ENCODE peak calls at places on chromosomes 5 and 9, in nine cellular contexts. One of them, this sample, is unnamed.

GRCh38 chr5:54004697-54005096 is 305.7 kb downstream of the ARL15 start:
- DNase-seq in activated CD4-positive, alpha-beta memory T cell treated with anti-CD3 and anti-CD28 coated beads, Interleukin-2, amount 10 ng/mL, durations not matched to agents 7 days and 5 days: no peak
- DNase-seq in CD8-positive, alpha-beta T cell: no peak
- DNase-seq in AG08395: no peak
- DNase-seq in EL: no peak
- DNase-seq in GM12865: no peak
- DNase-seq in mucosa of descending colon: no peak
- DNase-seq in stimulated activated naive CD8-positive, alpha-beta T cell treated with anti-CD3 and anti-CD28 coated beads, Interleukin-15, amount 100 ng/mL, for 72 hours: no peak
- DNase-seq in Right ventricle myocardium superior: no peak
- DNase-seq in this sample: no peak

GRCh38 chr5:148306446-148306845 is 5.8 kb upstream of the SPINK7 start:
- DNase-seq in activated CD4-positive, alpha-beta memory T cell treated with anti-CD3 and anti-CD28 coated beads, Interleukin-2, amount 10 ng/mL, durations not matched to agents 7 days and 5 days: no peak
- DNase-seq in CD8-positive, alpha-beta T cell: no peak
- DNase-seq in AG08395: no peak
- DNase-seq in EL: no peak
- DNase-seq in GM12865: no peak
- DNase-seq in mucosa of descending colon: no peak
- DNase-seq in stimulated activated naive CD8-positive, alpha-beta T cell treated with anti-CD3 and anti-CD28 coated beads, Interleukin-15, amount 100 ng/mL, for 72 hours: no peak
- DNase-seq in Right ventricle myocardium superior: no peak
- DNase-seq in this sample: no peak

GRCh38 chr5:10111575-10111974 is 138.1 kb downstream of the ATPSCKMT start:
- DNase-seq in activated CD4-positive, alpha-beta memory T cell treated with anti-CD3 and anti-CD28 coated beads, Interleukin-2, amount 10 ng/mL, durations not matched to agents 7 days and 5 days: no peak
- DNase-seq in CD8-positive, alpha-beta T cell: no peak
- DNase-seq in AG08395: peak; percentile 83
- DNase-seq in EL: peak; percentile 57
- DNase-seq in GM12865: no peak
- DNase-seq in mucosa of descending colon: no peak
- DNase-seq in stimulated activated naive CD8-positive, alpha-beta T cell treated with anti-CD3 and anti-CD28 coated beads, Interleukin-15, amount 100 ng/mL, for 72 hours: no peak
- DNase-seq in Right ventricle myocardium superior: no peak
- DNase-seq in this sample: peak; percentile 41

GRCh38 chr9:116837038-116837998 is 150.2 kb downstream of the TRIM32 start:
- DNase-seq in activated CD4-positive, alpha-beta memory T cell treated with anti-CD3 and anti-CD28 coated beads, Interleukin-2, amount 10 ng/mL, durations not matched to agents 7 days and 5 days: no peak
- DNase-seq in CD8-positive, alpha-beta T cell: no peak
- DNase-seq in AG08395: no peak
- DNase-seq in EL: no peak
- DNase-seq in GM12865: no peak
- DNase-seq in mucosa of descending colon: no peak
- DNase-seq in stimulated activated naive CD8-positive, alpha-beta T cell treated with anti-CD3 and anti-CD28 coated beads, Interleukin-15, amount 100 ng/mL, for 72 hours: no peak
- DNase-seq in Right ventricle myocardium superior: no peak
- DNase-seq in this sample: no peak

GRCh38 chr9:92236465-92236864 is 57.0 kb downstream of the IARS1 start:
- DNase-seq in activated CD4-positive, alpha-beta memory T cell treated with anti-CD3 and anti-CD28 coated beads, Interleukin-2, amount 10 ng/mL, durations not matched to agents 7 days and 5 days: no peak
- DNase-seq in CD8-positive, alpha-beta T cell: no peak
- DNase-seq in AG08395: no peak
- DNase-seq in EL: no peak
- DNase-seq in GM12865: no peak
- DNase-seq in mucosa of descending colon: no peak
- DNase-seq in stimulated activated naive CD8-positive, alpha-beta T cell treated with anti-CD3 and anti-CD28 coated beads, Interleukin-15, amount 100 ng/mL, for 72 hours: no peak
- DNase-seq in Right ventricle myocardium superior: no peak
- DNase-seq in this sample: no peak

GRCh38 chr9:113151696-113152630 is 1.2 kb downstream of the SLC31A2 start:
- DNase-seq in activated CD4-positive, alpha-beta memory T cell treated with anti-CD3 and anti-CD28 coated beads, Interleukin-2, amount 10 ng/mL, durations not matched to agents 7 days and 5 days: no peak
- DNase-seq in CD8-positive, alpha-beta T cell: no peak
- DNase-seq in AG08395: peak; percentile 5
- DNase-seq in EL: no peak
- DNase-seq in GM12865: no peak
- DNase-seq in mucosa of descending colon: no peak
- DNase-seq in stimulated activated naive CD8-positive, alpha-beta T cell treated with anti-CD3 and anti-CD28 coated beads, Interleukin-15, amount 100 ng/mL, for 72 hours: no peak
- DNase-seq in Right ventricle myocardium superior: peak; percentile 62
- DNase-seq in this sample: peak; percentile 36

GRCh38 chr9:37119360-37119759 is 1.0 kb upstream of the ZCCHC7 start:
- DNase-seq in activated CD4-positive, alpha-beta memory T cell treated with anti-CD3 and anti-CD28 coated beads, Interleukin-2, amount 10 ng/mL, durations not matched to agents 7 days and 5 days: no peak
- DNase-seq in CD8-positive, alpha-beta T cell: no peak
- DNase-seq in AG08395: no peak
- DNase-seq in EL: no peak
- DNase-seq in GM12865: no peak
- DNase-seq in mucosa of descending colon: no peak
- DNase-seq in stimulated activated naive CD8-positive, alpha-beta T cell treated with anti-CD3 and anti-CD28 coated beads, Interleukin-15, amount 100 ng/mL, for 72 hours: no peak
- DNase-seq in Right ventricle myocardium superior: no peak
- DNase-seq in this sample: no peak

GRCh38 chr5:137393196-137393993 is 105.7 kb downstream of the SPOCK1 start:
- DNase-seq in activated CD4-positive, alpha-beta memory T cell treated with anti-CD3 and anti-CD28 coated beads, Interleukin-2, amount 10 ng/mL, durations not matched to agents 7 days and 5 days: no peak
- DNase-seq in CD8-positive, alpha-beta T cell: no peak
- DNase-seq in AG08395: peak; percentile 59
- DNase-seq in EL: no peak
- DNase-seq in GM12865: no peak
- DNase-seq in mucosa of descending colon: no peak
- DNase-seq in stimulated activated naive CD8-positive, alpha-beta T cell treated with anti-CD3 and anti-CD28 coated beads, Interleukin-15, amount 100 ng/mL, for 72 hours: no peak
- DNase-seq in Right ventricle myocardium superior: no peak
- DNase-seq in this sample: no peak

GRCh38 chr5:150313921-150314716 is 11.4 kb upstream of the ARSI start:
- DNase-seq in activated CD4-positive, alpha-beta memory T cell treated with anti-CD3 and anti-CD28 coated beads, Interleukin-2, amount 10 ng/mL, durations not matched to agents 7 days and 5 days: no peak
- DNase-seq in CD8-positive, alpha-beta T cell: no peak
- DNase-seq in AG08395: no peak
- DNase-seq in EL: no peak
- DNase-seq in GM12865: no peak
- DNase-seq in mucosa of descending colon: no peak
- DNase-seq in stimulated activated naive CD8-positive, alpha-beta T cell treated with anti-CD3 and anti-CD28 coated beads, Interleukin-15, amount 100 ng/mL, for 72 hours: no peak
- DNase-seq in Right ventricle myocardium superior: no peak
- DNase-seq in this sample: peak; percentile 53

GRCh38 chr5:176870110-176870591 is 29.0 kb downstream of the HK3 start:
- DNase-seq in activated CD4-positive, alpha-beta memory T cell treated with anti-CD3 and anti-CD28 coated beads, Interleukin-2, amount 10 ng/mL, durations not matched to agents 7 days and 5 days: no peak
- DNase-seq in CD8-positive, alpha-beta T cell: no peak
- DNase-seq in AG08395: peak; percentile 75
- DNase-seq in EL: peak; percentile 66
- DNase-seq in GM12865: peak; percentile 9
- DNase-seq in mucosa of descending colon: no peak
- DNase-seq in stimulated activated naive CD8-positive, alpha-beta T cell treated with anti-CD3 and anti-CD28 coated beads, Interleukin-15, amount 100 ng/mL, for 72 hours: no peak
- DNase-seq in Right ventricle myocardium superior: no peak
- DNase-seq in this sample: peak; percentile 59

GRCh38 chr5:21807953-21808352 is 1045.2 kb downstream of the CDH12 start:
- DNase-seq in activated CD4-positive, alpha-beta memory T cell treated with anti-CD3 and anti-CD28 coated beads, Interleukin-2, amount 10 ng/mL, durations not matched to agents 7 days and 5 days: no peak
- DNase-seq in CD8-positive, alpha-beta T cell: no peak
- DNase-seq in AG08395: no peak
- DNase-seq in EL: no peak
- DNase-seq in GM12865: peak; percentile 1
- DNase-seq in mucosa of descending colon: no peak
- DNase-seq in stimulated activated naive CD8-positive, alpha-beta T cell treated with anti-CD3 and anti-CD28 coated beads, Interleukin-15, amount 100 ng/mL, for 72 hours: no peak
- DNase-seq in Right ventricle myocardium superior: no peak
- DNase-seq in this sample: no peak

This sample was measured in myocyte.